ENCODE peak calls at places on chromosomes 5 and 9, in seven cellular contexts. Y is SK-N-SH, J is HepG2, L is H1, G is HCT116, M is GM12878, T is K562. Z is an unnamed sample.
A peak's percentile ranks its signal among the peaks of the same experiment; 100 is the strongest.

GRCh38 chr5:140630296-140630695 is 2.7 kb downstream of the CD14 start:
- DNase-seq in Y (no peak), J (no peak), L (no peak), G (no peak), M (no peak), T (no peak), Z (no peak)

GRCh38 chr5:139271201-139272027 is 22.1 kb upstream of the MATR3 start:
- DNase-seq in Y (no peak), J (peak; percentile 74), L (no peak), G (no peak), M (no peak), T (no peak), Z (no peak)

GRCh38 chr5:3429962-3430361 is 165.7 kb upstream of the IRX1 start:
- DNase-seq in Y (no peak), J (no peak), L (no peak), G (no peak), M (no peak), T (no peak), Z (no peak)

GRCh38 chr5:19880430-19880829 is 107.6 kb downstream of the CDH18 start:
- DNase-seq in Y (no peak), J (no peak), L (no peak), G (no peak), M (no peak), T (no peak), Z (no peak)

GRCh38 chr5:81151546-81151945 is 81.6 kb upstream of the CKMT2 start:
- DNase-seq in Y (no peak), J (no peak), L (no peak), G (no peak), M (no peak), T (no peak), Z (no peak)

GRCh38 chr5:171299851-171300250 is 9.2 kb upstream of the TLX3 start:
- DNase-seq in Y (no peak), J (no peak), L (no peak), G (no peak), M (no peak), T (no peak), Z (no peak)

GRCh38 chr9:121326130-121326838 is 43.8 kb downstream of the STOM start:
- DNase-seq in Y (no peak), J (no peak), L (no peak), G (no peak), M (no peak), T (no peak), Z (peak; percentile 5)

GRCh38 chr9:115165233-115165632 is 47.3 kb upstream of the TNC start:
- DNase-seq in Y (no peak), J (no peak), L (no peak), G (no peak), M (no peak), T (no peak), Z (no peak)

GRCh38 chr5:54673523-54674225 is 156.1 kb downstream of the SNX18 start:
- DNase-seq in Y (no peak), J (no peak), L (no peak), G (no peak), M (peak; percentile 7), T (no peak), Z (no peak)

GRCh38 chr5:76331139-76331538 is 71.9 kb upstream of the IQGAP2 start:
- DNase-seq in Y (no peak), J (no peak), L (no peak), G (no peak), M (no peak), T (no peak), Z (no peak)

GRCh38 chr9:93098236-93098946 is 2.4 kb downstream of the CARD19 start:
- DNase-seq in Y (peak; percentile 58), J (peak; percentile 68), L (no peak), G (peak; percentile 65), M (no peak), T (no peak), Z (no peak)

GRCh38 chr9:97480749-97481148 is 20.7 kb upstream of the TMOD1 start:
- DNase-seq in Y (peak; percentile 58), J (no peak), L (no peak), G (no peak), M (no peak), T (no peak), Z (no peak)

GRCh38 chr5:141517902-141518610 is 29.2 kb downstream of the PCDHGC5 start:
- DNase-seq in Y (peak; percentile 62), J (no peak), L (no peak), G (no peak), M (no peak), T (no peak), Z (no peak)

GRCh38 chr9:38467404-38467803 is 43.1 kb upstream of the IGFBPL1 start:
- DNase-seq in Y (no peak), J (no peak), L (no peak), G (no peak), M (no peak), T (no peak), Z (no peak)

GRCh38 chr5:98428806-98429205 is 344.7 kb upstream of the RGMB start:
- DNase-seq in Y (no peak), J (no peak), L (no peak), G (no peak), M (peak; percentile 8), T (no peak), Z (no peak)

GRCh38 chr9:133945977-133946753 is 46.0 kb downstream of the VAV2 start:
- DNase-seq in Y (no peak), J (no peak), L (no peak), G (no peak), M (no peak), T (no peak), Z (no peak)

GRCh38 chr5:179820127-179820482 is 600 bp upstream of the SQSTM1 start:
- DNase-seq in Y (no peak), J (no peak), L (peak; percentile 67), G (no peak), M (no peak), T (no peak), Z (no peak)
- H3K9ac ChIP-seq in Y (peak overlapping the region; percentile 97), J (peak overlapping the region; percentile 100), L (no peak overlapping the region), G (peak overlapping the region; percentile 97), M (peak overlapping the region; percentile 63), T (peak overlapping the region; percentile 97), Z (peak overlapping the region; percentile 14)

GRCh38 chr9:81575976-81576375 is 113.4 kb downstream of the TLE1 start:
- DNase-seq in Y (no peak), J (no peak), L (no peak), G (no peak), M (no peak), T (no peak), Z (no peak)
- TF ChIP-seq YY1 in Y (no peak), J (no peak), L (no peak), G (no peak), M (no peak), T (no peak), Z (no peak)

GRCh38 chr9:136525841-136526499 is 19.9 kb downstream of the NOTCH1 start:
- DNase-seq in Y (no peak), J (peak; percentile 68), L (no peak), G (no peak), M (no peak), T (no peak), Z (no peak)

GRCh38 chr9:136525207-136525606 is 20.6 kb downstream of the NOTCH1 start:
- DNase-seq in Y (no peak), J (no peak), L (no peak), G (no peak), M (no peak), T (no peak), Z (no peak)

GRCh38 chr9:136527721-136528710 is 17.8 kb downstream of the NOTCH1 start:
- DNase-seq in Y (peak; percentile 86), J (no peak), L (no peak), G (no peak), M (no peak), T (peak; percentile 91), Z (no peak)

GRCh38 chr9:136527131-136527530 is 18.7 kb downstream of the NOTCH1 start:
- DNase-seq in Y (no peak), J (no peak), L (no peak), G (no peak), M (no peak), T (no peak), Z (no peak)

DNA sequence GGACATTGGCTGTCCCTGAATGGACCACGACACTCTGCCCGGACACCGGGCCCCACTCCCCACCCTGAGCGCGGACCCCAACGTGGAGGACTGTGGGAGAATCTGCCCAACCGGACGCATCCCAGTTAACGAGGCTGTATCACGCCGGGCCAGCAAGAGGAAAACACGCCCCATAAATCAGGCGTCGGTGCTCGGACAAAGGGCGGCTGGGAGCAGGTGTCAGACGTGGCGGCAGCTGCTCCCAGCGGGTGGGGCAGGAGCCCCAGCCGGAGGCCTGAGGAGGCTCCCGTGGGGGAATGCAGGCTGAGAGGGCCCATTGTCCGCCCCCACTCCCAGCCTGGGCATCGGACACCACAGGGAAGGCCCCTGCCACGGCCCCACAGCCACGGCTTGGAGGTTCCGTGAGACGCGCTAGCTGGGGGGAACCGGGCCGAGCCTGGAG is 19.2 kb downstream of the NOTCH1 start:
- DNase-seq in Y (no peak), J (no peak), L (no peak), G (no peak), M (no peak), T (no peak), Z (no peak)
- H3K4me1 ChIP-seq in Y (peaks cover 9% of the 10 kb centered on the region), J (peaks cover 21% of the 10 kb centered on the region), L (no peaks in the 10 kb centered on the region), G (peaks cover 29% of the 10 kb centered on the region), M (peaks cover 18% of the 10 kb centered on the region), T (no peaks in the 10 kb centered on the region), Z (peaks cover 25% of the 10 kb centered on the region)

DNA sequence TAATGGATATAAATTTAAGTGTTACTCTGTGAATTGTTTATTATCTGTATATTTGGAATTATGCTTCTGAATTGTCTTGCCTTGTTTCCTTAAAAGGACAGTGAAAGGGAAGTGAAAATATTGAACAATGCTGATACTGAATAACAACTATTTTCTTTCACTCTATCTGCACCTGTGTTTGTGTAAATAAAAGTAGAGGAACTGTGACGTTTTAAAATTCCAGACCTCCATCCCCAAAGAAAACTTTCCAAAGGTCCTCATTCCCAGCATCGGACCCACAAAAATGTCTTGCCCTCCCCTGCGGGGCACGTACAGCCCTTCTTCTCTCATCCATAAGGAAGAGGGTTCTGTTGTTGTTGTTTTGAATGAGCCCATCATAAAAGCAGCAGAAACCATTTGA is 100.0 kb downstream of the NLN start:
- DNase-seq in Y (no peak), J (no peak), L (no peak), G (no peak), M (no peak), T (no peak), Z (no peak)
- H3K9ac ChIP-seq in Y (no peak overlapping the region), J (no peak overlapping the region), L (no peak overlapping the region), G (no peak overlapping the region), M (no peak overlapping the region), T (no peak overlapping the region), Z (no peak overlapping the region)